ENCODE peak calls at places on chromosomes 16 and 17, in eight cellular contexts. One of them, this sample, is unnamed.

GRCh38 chr17:40832840-40833239 is 10.4 kb upstream of the KRT10 start:
- DNase-seq in kidney epithelial cell: no peak
- DNase-seq in upper lobe of right lung: no peak
- DNase-seq in GDM1: no peak
- DNase-seq in NCI-H1105: no peak
- DNase-seq in ovary: no peak
- DNase-seq in stimulated activated naive CD8-positive, alpha-beta T cell treated with anti-CD3 and anti-CD28 coated beads, Interleukin-15, amount 100 ng/mL, for 72 hours: no peak
- DNase-seq in activated CD8-positive, alpha-beta memory T cell treated with anti-CD3 and anti-CD28 coated beads, Interleukin-2, amount 50 U/mL, for 48 hours: no peak
- DNase-seq in this sample: no peak

GRCh38 chr16:1293921-1294656 is 15.3 kb upstream of the UBE2I start:
- DNase-seq in kidney epithelial cell: no peak
- DNase-seq in upper lobe of right lung: no peak
- DNase-seq in GDM1: no peak
- DNase-seq in NCI-H1105: no peak
- DNase-seq in ovary: no peak
- DNase-seq in stimulated activated naive CD8-positive, alpha-beta T cell treated with anti-CD3 and anti-CD28 coated beads, Interleukin-15, amount 100 ng/mL, for 72 hours: no peak
- DNase-seq in activated CD8-positive, alpha-beta memory T cell treated with anti-CD3 and anti-CD28 coated beads, Interleukin-2, amount 50 U/mL, for 48 hours: no peak
- DNase-seq in this sample: no peak

GRCh38 chr17:74117999-74118421 is 85.5 kb upstream of the RPL38 start:
- DNase-seq in kidney epithelial cell: no peak
- DNase-seq in upper lobe of right lung: peak
- DNase-seq in GDM1: no peak
- DNase-seq in NCI-H1105: no peak
- DNase-seq in ovary: no peak
- DNase-seq in stimulated activated naive CD8-positive, alpha-beta T cell treated with anti-CD3 and anti-CD28 coated beads, Interleukin-15, amount 100 ng/mL, for 72 hours: no peak
- DNase-seq in activated CD8-positive, alpha-beta memory T cell treated with anti-CD3 and anti-CD28 coated beads, Interleukin-2, amount 50 U/mL, for 48 hours: no peak
- DNase-seq in this sample: no peak

GRCh38 chr17:57311281-57312216 is 55.2 kb downstream of the MSI2 start:
- DNase-seq in kidney epithelial cell: no peak
- DNase-seq in upper lobe of right lung: no peak
- DNase-seq in GDM1: no peak
- DNase-seq in NCI-H1105: peak
- DNase-seq in ovary: no peak
- DNase-seq in stimulated activated naive CD8-positive, alpha-beta T cell treated with anti-CD3 and anti-CD28 coated beads, Interleukin-15, amount 100 ng/mL, for 72 hours: no peak
- DNase-seq in activated CD8-positive, alpha-beta memory T cell treated with anti-CD3 and anti-CD28 coated beads, Interleukin-2, amount 50 U/mL, for 48 hours: no peak
- DNase-seq in this sample: no peak

GRCh38 chr16:85453-85782 is 7.4 kb downstream of the MPG start:
- DNase-seq in kidney epithelial cell: no peak
- DNase-seq in upper lobe of right lung: no peak
- DNase-seq in GDM1: no peak
- DNase-seq in NCI-H1105: no peak
- DNase-seq in ovary: no peak
- DNase-seq in stimulated activated naive CD8-positive, alpha-beta T cell treated with anti-CD3 and anti-CD28 coated beads, Interleukin-15, amount 100 ng/mL, for 72 hours: no peak
- DNase-seq in activated CD8-positive, alpha-beta memory T cell treated with anti-CD3 and anti-CD28 coated beads, Interleukin-2, amount 50 U/mL, for 48 hours: no peak
- DNase-seq in this sample: no peak

GRCh38 chr16:59342669-59343068 is 608.6 kb upstream of the GOT2 start:
- DNase-seq in kidney epithelial cell: no peak
- DNase-seq in upper lobe of right lung: no peak
- DNase-seq in GDM1: no peak
- DNase-seq in NCI-H1105: no peak
- DNase-seq in ovary: no peak
- DNase-seq in stimulated activated naive CD8-positive, alpha-beta T cell treated with anti-CD3 and anti-CD28 coated beads, Interleukin-15, amount 100 ng/mL, for 72 hours: no peak
- DNase-seq in activated CD8-positive, alpha-beta memory T cell treated with anti-CD3 and anti-CD28 coated beads, Interleukin-2, amount 50 U/mL, for 48 hours: no peak
- DNase-seq in this sample: no peak

GRCh38 chr16:73068546-73069401 is 20.8 kb upstream of the ZFHX3 start:
- DNase-seq in kidney epithelial cell: peak
- DNase-seq in upper lobe of right lung: peak
- DNase-seq in GDM1: peak
- DNase-seq in NCI-H1105: no peak
- DNase-seq in ovary: no peak
- DNase-seq in stimulated activated naive CD8-positive, alpha-beta T cell treated with anti-CD3 and anti-CD28 coated beads, Interleukin-15, amount 100 ng/mL, for 72 hours: no peak
- DNase-seq in activated CD8-positive, alpha-beta memory T cell treated with anti-CD3 and anti-CD28 coated beads, Interleukin-2, amount 50 U/mL, for 48 hours: no peak
- DNase-seq in this sample: peak

GRCh38 chr17:4539576-4540223 is 15.5 kb downstream of the MYBBP1A start:
- DNase-seq in kidney epithelial cell: no peak
- DNase-seq in upper lobe of right lung: no peak
- DNase-seq in GDM1: no peak
- DNase-seq in NCI-H1105: no peak
- DNase-seq in ovary: no peak
- DNase-seq in stimulated activated naive CD8-positive, alpha-beta T cell treated with anti-CD3 and anti-CD28 coated beads, Interleukin-15, amount 100 ng/mL, for 72 hours: no peak
- DNase-seq in activated CD8-positive, alpha-beta memory T cell treated with anti-CD3 and anti-CD28 coated beads, Interleukin-2, amount 50 U/mL, for 48 hours: no peak
- DNase-seq in this sample: no peak

GRCh38 chr17:77662796-77663195 is 295.7 kb upstream of the TNRC6C start:
- DNase-seq in kidney epithelial cell: no peak
- DNase-seq in upper lobe of right lung: peak
- DNase-seq in GDM1: no peak
- DNase-seq in NCI-H1105: no peak
- DNase-seq in ovary: no peak
- DNase-seq in stimulated activated naive CD8-positive, alpha-beta T cell treated with anti-CD3 and anti-CD28 coated beads, Interleukin-15, amount 100 ng/mL, for 72 hours: no peak
- DNase-seq in activated CD8-positive, alpha-beta memory T cell treated with anti-CD3 and anti-CD28 coated beads, Interleukin-2, amount 50 U/mL, for 48 hours: no peak
- DNase-seq in this sample: no peak

GRCh38 chr17:44967907-44968224 is 237 bp downstream of the C1QL1 start:
- DNase-seq in kidney epithelial cell: no peak
- DNase-seq in upper lobe of right lung: no peak
- DNase-seq in GDM1: no peak
- DNase-seq in NCI-H1105: no peak
- DNase-seq in ovary: no peak
- DNase-seq in stimulated activated naive CD8-positive, alpha-beta T cell treated with anti-CD3 and anti-CD28 coated beads, Interleukin-15, amount 100 ng/mL, for 72 hours: no peak
- DNase-seq in activated CD8-positive, alpha-beta memory T cell treated with anti-CD3 and anti-CD28 coated beads, Interleukin-2, amount 50 U/mL, for 48 hours: no peak
- DNase-seq in this sample: no peak

GRCh38 chr17:16352838-16353701 is at the start of gene CENPV:
- DNase-seq in kidney epithelial cell: no peak
- DNase-seq in upper lobe of right lung: peak
- DNase-seq in GDM1: peak
- DNase-seq in NCI-H1105: peak
- DNase-seq in ovary: peak
- DNase-seq in stimulated activated naive CD8-positive, alpha-beta T cell treated with anti-CD3 and anti-CD28 coated beads, Interleukin-15, amount 100 ng/mL, for 72 hours: peak
- DNase-seq in activated CD8-positive, alpha-beta memory T cell treated with anti-CD3 and anti-CD28 coated beads, Interleukin-2, amount 50 U/mL, for 48 hours: peak
- DNase-seq in this sample: peak

GRCh38 chr17:76179496-76180467 is 38.7 kb upstream of the FOXJ1 start:
- DNase-seq in kidney epithelial cell: no peak
- DNase-seq in upper lobe of right lung: no peak
- DNase-seq in GDM1: no peak
- DNase-seq in NCI-H1105: no peak
- DNase-seq in ovary: no peak
- DNase-seq in stimulated activated naive CD8-positive, alpha-beta T cell treated with anti-CD3 and anti-CD28 coated beads, Interleukin-15, amount 100 ng/mL, for 72 hours: peak
- DNase-seq in activated CD8-positive, alpha-beta memory T cell treated with anti-CD3 and anti-CD28 coated beads, Interleukin-2, amount 50 U/mL, for 48 hours: no peak
- DNase-seq in this sample: peak

GRCh38 chr16:53090591-53091507 is 36.1 kb downstream of the CHD9 start:
- DNase-seq in kidney epithelial cell: no peak
- DNase-seq in upper lobe of right lung: peak
- DNase-seq in GDM1: peak
- DNase-seq in NCI-H1105: no peak
- DNase-seq in ovary: peak
- DNase-seq in stimulated activated naive CD8-positive, alpha-beta T cell treated with anti-CD3 and anti-CD28 coated beads, Interleukin-15, amount 100 ng/mL, for 72 hours: no peak
- DNase-seq in activated CD8-positive, alpha-beta memory T cell treated with anti-CD3 and anti-CD28 coated beads, Interleukin-2, amount 50 U/mL, for 48 hours: no peak
- DNase-seq in this sample: peak

GRCh38 chr16:88346680-88347505 is 35.9 kb upstream of the ZNF469 start:
- DNase-seq in kidney epithelial cell: no peak
- DNase-seq in upper lobe of right lung: no peak
- DNase-seq in GDM1: no peak
- DNase-seq in NCI-H1105: no peak
- DNase-seq in ovary: no peak
- DNase-seq in stimulated activated naive CD8-positive, alpha-beta T cell treated with anti-CD3 and anti-CD28 coated beads, Interleukin-15, amount 100 ng/mL, for 72 hours: no peak
- DNase-seq in activated CD8-positive, alpha-beta memory T cell treated with anti-CD3 and anti-CD28 coated beads, Interleukin-2, amount 50 U/mL, for 48 hours: no peak
- DNase-seq in this sample: no peak

GRCh38 chr16:89931964-89932363 is 8.8 kb downstream of the TUBB3 start:
- DNase-seq in kidney epithelial cell: no peak
- DNase-seq in upper lobe of right lung: no peak
- DNase-seq in GDM1: no peak
- DNase-seq in NCI-H1105: no peak
- DNase-seq in ovary: no peak
- DNase-seq in stimulated activated naive CD8-positive, alpha-beta T cell treated with anti-CD3 and anti-CD28 coated beads, Interleukin-15, amount 100 ng/mL, for 72 hours: no peak
- DNase-seq in activated CD8-positive, alpha-beta memory T cell treated with anti-CD3 and anti-CD28 coated beads, Interleukin-2, amount 50 U/mL, for 48 hours: no peak
- DNase-seq in this sample: no peak

GRCh38 chr16:71542377-71542776 is 16.2 kb downstream of the CHST4 start:
- DNase-seq in kidney epithelial cell: no peak
- DNase-seq in upper lobe of right lung: peak
- DNase-seq in GDM1: peak
- DNase-seq in NCI-H1105: no peak
- DNase-seq in ovary: no peak
- DNase-seq in stimulated activated naive CD8-positive, alpha-beta T cell treated with anti-CD3 and anti-CD28 coated beads, Interleukin-15, amount 100 ng/mL, for 72 hours: peak
- DNase-seq in activated CD8-positive, alpha-beta memory T cell treated with anti-CD3 and anti-CD28 coated beads, Interleukin-2, amount 50 U/mL, for 48 hours: peak
- DNase-seq in this sample: peak

GRCh38 chr17:49878931-49879330 is 31.1 kb upstream of the TAC4 start:
- DNase-seq in kidney epithelial cell: no peak
- DNase-seq in upper lobe of right lung: no peak
- DNase-seq in GDM1: no peak
- DNase-seq in NCI-H1105: no peak
- DNase-seq in ovary: no peak
- DNase-seq in stimulated activated naive CD8-positive, alpha-beta T cell treated with anti-CD3 and anti-CD28 coated beads, Interleukin-15, amount 100 ng/mL, for 72 hours: no peak
- DNase-seq in activated CD8-positive, alpha-beta memory T cell treated with anti-CD3 and anti-CD28 coated beads, Interleukin-2, amount 50 U/mL, for 48 hours: no peak
- DNase-seq in this sample: no peak

GRCh38 chr17:10516638-10517037 is 1.7 kb downstream of the MYH1 start:
- DNase-seq in kidney epithelial cell: no peak
- DNase-seq in upper lobe of right lung: no peak
- DNase-seq in GDM1: no peak
- DNase-seq in NCI-H1105: no peak
- DNase-seq in ovary: no peak
- DNase-seq in stimulated activated naive CD8-positive, alpha-beta T cell treated with anti-CD3 and anti-CD28 coated beads, Interleukin-15, amount 100 ng/mL, for 72 hours: no peak
- DNase-seq in activated CD8-positive, alpha-beta memory T cell treated with anti-CD3 and anti-CD28 coated beads, Interleukin-2, amount 50 U/mL, for 48 hours: no peak
- DNase-seq in this sample: no peak

GRCh38 chr17:142102-142661 is 4.8 kb downstream of the SCGB1C2 start:
- DNase-seq in kidney epithelial cell: no peak
- DNase-seq in upper lobe of right lung: peak
- DNase-seq in GDM1: peak
- DNase-seq in NCI-H1105: no peak
- DNase-seq in ovary: peak
- DNase-seq in stimulated activated naive CD8-positive, alpha-beta T cell treated with anti-CD3 and anti-CD28 coated beads, Interleukin-15, amount 100 ng/mL, for 72 hours: peak
- DNase-seq in activated CD8-positive, alpha-beta memory T cell treated with anti-CD3 and anti-CD28 coated beads, Interleukin-2, amount 50 U/mL, for 48 hours: peak
- DNase-seq in this sample: no peak

GRCh38 chr17:44331249-44331760 is 6.7 kb upstream of the SLC25A39 start:
- DNase-seq in kidney epithelial cell: no peak
- DNase-seq in upper lobe of right lung: no peak
- DNase-seq in GDM1: peak
- DNase-seq in NCI-H1105: peak
- DNase-seq in ovary: peak
- DNase-seq in stimulated activated naive CD8-positive, alpha-beta T cell treated with anti-CD3 and anti-CD28 coated beads, Interleukin-15, amount 100 ng/mL, for 72 hours: peak
- DNase-seq in activated CD8-positive, alpha-beta memory T cell treated with anti-CD3 and anti-CD28 coated beads, Interleukin-2, amount 50 U/mL, for 48 hours: peak
- DNase-seq in this sample: no peak

GRCh38 chr17:35752945-35753764 is at the start of gene GAS2L2:
- DNase-seq in kidney epithelial cell: no peak
- DNase-seq in upper lobe of right lung: no peak
- DNase-seq in GDM1: no peak
- DNase-seq in NCI-H1105: no peak
- DNase-seq in ovary: no peak
- DNase-seq in stimulated activated naive CD8-positive, alpha-beta T cell treated with anti-CD3 and anti-CD28 coated beads, Interleukin-15, amount 100 ng/mL, for 72 hours: no peak
- DNase-seq in activated CD8-positive, alpha-beta memory T cell treated with anti-CD3 and anti-CD28 coated beads, Interleukin-2, amount 50 U/mL, for 48 hours: no peak
- DNase-seq in this sample: no peak

GRCh38 chr17:66829386-66829864 is 5.5 kb upstream of the CACNG5 start:
- DNase-seq in kidney epithelial cell: peak
- DNase-seq in upper lobe of right lung: no peak
- DNase-seq in GDM1: no peak
- DNase-seq in NCI-H1105: no peak
- DNase-seq in ovary: no peak
- DNase-seq in stimulated activated naive CD8-positive, alpha-beta T cell treated with anti-CD3 and anti-CD28 coated beads, Interleukin-15, amount 100 ng/mL, for 72 hours: no peak
- DNase-seq in activated CD8-positive, alpha-beta memory T cell treated with anti-CD3 and anti-CD28 coated beads, Interleukin-2, amount 50 U/mL, for 48 hours: no peak
- DNase-seq in this sample: no peak

GRCh38 chr17:35372846-35373531 is 432 bp downstream of the SLFN11 start:
- DNase-seq in kidney epithelial cell: no peak
- DNase-seq in upper lobe of right lung: peak
- DNase-seq in GDM1: no peak
- DNase-seq in NCI-H1105: peak
- DNase-seq in ovary: peak
- DNase-seq in stimulated activated naive CD8-positive, alpha-beta T cell treated with anti-CD3 and anti-CD28 coated beads, Interleukin-15, amount 100 ng/mL, for 72 hours: peak
- DNase-seq in activated CD8-positive, alpha-beta memory T cell treated with anti-CD3 and anti-CD28 coated beads, Interleukin-2, amount 50 U/mL, for 48 hours: peak
- DNase-seq in this sample: peak

GRCh38 chr17:72393553-72393952 is 272.7 kb downstream of the SOX9 start:
- DNase-seq in kidney epithelial cell: peak
- DNase-seq in upper lobe of right lung: no peak
- DNase-seq in GDM1: no peak
- DNase-seq in NCI-H1105: no peak
- DNase-seq in ovary: no peak
- DNase-seq in stimulated activated naive CD8-positive, alpha-beta T cell treated with anti-CD3 and anti-CD28 coated beads, Interleukin-15, amount 100 ng/mL, for 72 hours: no peak
- DNase-seq in activated CD8-positive, alpha-beta memory T cell treated with anti-CD3 and anti-CD28 coated beads, Interleukin-2, amount 50 U/mL, for 48 hours: no peak
- DNase-seq in this sample: no peak

GRCh38 chr17:10073026-10073425 is 125.4 kb downstream of the GAS7 start:
- DNase-seq in kidney epithelial cell: no peak
- DNase-seq in upper lobe of right lung: no peak
- DNase-seq in GDM1: no peak
- DNase-seq in NCI-H1105: no peak
- DNase-seq in ovary: peak
- DNase-seq in stimulated activated naive CD8-positive, alpha-beta T cell treated with anti-CD3 and anti-CD28 coated beads, Interleukin-15, amount 100 ng/mL, for 72 hours: no peak
- DNase-seq in activated CD8-positive, alpha-beta memory T cell treated with anti-CD3 and anti-CD28 coated beads, Interleukin-2, amount 50 U/mL, for 48 hours: no peak
- DNase-seq in this sample: no peak

GRCh38 chr16:90032664-90033346 is 13.5 kb upstream of the DBNDD1 start:
- DNase-seq in kidney epithelial cell: no peak
- DNase-seq in upper lobe of right lung: no peak
- DNase-seq in GDM1: no peak
- DNase-seq in NCI-H1105: no peak
- DNase-seq in ovary: no peak
- DNase-seq in stimulated activated naive CD8-positive, alpha-beta T cell treated with anti-CD3 and anti-CD28 coated beads, Interleukin-15, amount 100 ng/mL, for 72 hours: no peak
- DNase-seq in activated CD8-positive, alpha-beta memory T cell treated with anti-CD3 and anti-CD28 coated beads, Interleukin-2, amount 50 U/mL, for 48 hours: no peak
- DNase-seq in this sample: no peak

GRCh38 chr17:49850772-49851386 is 3.0 kb upstream of the TAC4 start:
- DNase-seq in kidney epithelial cell: no peak
- DNase-seq in upper lobe of right lung: no peak
- DNase-seq in GDM1: peak
- DNase-seq in NCI-H1105: no peak
- DNase-seq in ovary: no peak
- DNase-seq in stimulated activated naive CD8-positive, alpha-beta T cell treated with anti-CD3 and anti-CD28 coated beads, Interleukin-15, amount 100 ng/mL, for 72 hours: no peak
- DNase-seq in activated CD8-positive, alpha-beta memory T cell treated with anti-CD3 and anti-CD28 coated beads, Interleukin-2, amount 50 U/mL, for 48 hours: no peak
- DNase-seq in this sample: no peak

GRCh38 chr17:5758651-5759050 is 174.3 kb upstream of the NLRP1 start:
- DNase-seq in kidney epithelial cell: no peak
- DNase-seq in upper lobe of right lung: no peak
- DNase-seq in GDM1: no peak
- DNase-seq in NCI-H1105: no peak
- DNase-seq in ovary: no peak
- DNase-seq in stimulated activated naive CD8-positive, alpha-beta T cell treated with anti-CD3 and anti-CD28 coated beads, Interleukin-15, amount 100 ng/mL, for 72 hours: no peak
- DNase-seq in activated CD8-positive, alpha-beta memory T cell treated with anti-CD3 and anti-CD28 coated beads, Interleukin-2, amount 50 U/mL, for 48 hours: no peak
- DNase-seq in this sample: no peak

GRCh38 chr16:31072540-31073072 is 1.4 kb downstream of the ZNF668 start:
- DNase-seq in kidney epithelial cell: no peak
- DNase-seq in upper lobe of right lung: no peak
- DNase-seq in GDM1: no peak
- DNase-seq in NCI-H1105: no peak
- DNase-seq in ovary: no peak
- DNase-seq in stimulated activated naive CD8-positive, alpha-beta T cell treated with anti-CD3 and anti-CD28 coated beads, Interleukin-15, amount 100 ng/mL, for 72 hours: no peak
- DNase-seq in activated CD8-positive, alpha-beta memory T cell treated with anti-CD3 and anti-CD28 coated beads, Interleukin-2, amount 50 U/mL, for 48 hours: no peak
- DNase-seq in this sample: peak

GRCh38 chr17:83080641-83081560 is 1.5 kb downstream of the METRNL start:
- DNase-seq in kidney epithelial cell: no peak
- DNase-seq in upper lobe of right lung: peak
- DNase-seq in GDM1: no peak
- DNase-seq in NCI-H1105: no peak
- DNase-seq in ovary: peak
- DNase-seq in stimulated activated naive CD8-positive, alpha-beta T cell treated with anti-CD3 and anti-CD28 coated beads, Interleukin-15, amount 100 ng/mL, for 72 hours: peak
- DNase-seq in activated CD8-positive, alpha-beta memory T cell treated with anti-CD3 and anti-CD28 coated beads, Interleukin-2, amount 50 U/mL, for 48 hours: peak
- DNase-seq in this sample: no peak

GRCh38 chr17:43211480-43212402 is at the start of gene TMEM106A:
- DNase-seq in kidney epithelial cell: peak
- DNase-seq in upper lobe of right lung: peak
- DNase-seq in GDM1: peak
- DNase-seq in NCI-H1105: peak
- DNase-seq in ovary: peak
- DNase-seq in stimulated activated naive CD8-positive, alpha-beta T cell treated with anti-CD3 and anti-CD28 coated beads, Interleukin-15, amount 100 ng/mL, for 72 hours: peak
- DNase-seq in activated CD8-positive, alpha-beta memory T cell treated with anti-CD3 and anti-CD28 coated beads, Interleukin-2, amount 50 U/mL, for 48 hours: peak
- DNase-seq in this sample: no peak

GRCh38 chr16:87163637-87164036 is 153.6 kb downstream of the C16orf95 start:
- DNase-seq in kidney epithelial cell: no peak
- DNase-seq in upper lobe of right lung: no peak
- DNase-seq in GDM1: no peak
- DNase-seq in NCI-H1105: no peak
- DNase-seq in ovary: no peak
- DNase-seq in stimulated activated naive CD8-positive, alpha-beta T cell treated with anti-CD3 and anti-CD28 coated beads, Interleukin-15, amount 100 ng/mL, for 72 hours: no peak
- DNase-seq in activated CD8-positive, alpha-beta memory T cell treated with anti-CD3 and anti-CD28 coated beads, Interleukin-2, amount 50 U/mL, for 48 hours: no peak
- DNase-seq in this sample: no peak

GRCh38 chr16:52912565-52913173 is 140.0 kb downstream of the CHD9NB start:
- DNase-seq in kidney epithelial cell: peak
- DNase-seq in upper lobe of right lung: peak
- DNase-seq in GDM1: no peak
- DNase-seq in NCI-H1105: peak
- DNase-seq in ovary: peak
- DNase-seq in stimulated activated naive CD8-positive, alpha-beta T cell treated with anti-CD3 and anti-CD28 coated beads, Interleukin-15, amount 100 ng/mL, for 72 hours: peak
- DNase-seq in activated CD8-positive, alpha-beta memory T cell treated with anti-CD3 and anti-CD28 coated beads, Interleukin-2, amount 50 U/mL, for 48 hours: peak
- DNase-seq in this sample: peak

GRCh38 chr17:4770632-4771031 is 1.1 kb upstream of the TM4SF5 start:
- DNase-seq in kidney epithelial cell: no peak
- DNase-seq in upper lobe of right lung: no peak
- DNase-seq in GDM1: no peak
- DNase-seq in NCI-H1105: no peak
- DNase-seq in ovary: no peak
- DNase-seq in stimulated activated naive CD8-positive, alpha-beta T cell treated with anti-CD3 and anti-CD28 coated beads, Interleukin-15, amount 100 ng/mL, for 72 hours: no peak
- DNase-seq in activated CD8-positive, alpha-beta memory T cell treated with anti-CD3 and anti-CD28 coated beads, Interleukin-2, amount 50 U/mL, for 48 hours: no peak
- DNase-seq in this sample: no peak